ENCODE peak calls at places on chromosomes 3 and 15, in six cellular contexts. C is NAMALWA; X is GM03348; W is kidney tubule cell; D is effector memory CD8-positive, alpha-beta T cell; P is foreskin fibroblast. V is an unnamed sample.

GRCh38 chr3:13869944-13870343 is 9.9 kb downstream of the WNT7A start:
- DNase-seq in C (no peak), X (no peak), W (no peak), D (no peak), P (peak), V (no peak)

GRCh38 chr3:166860217-166860616 is 519.9 kb downstream of the ZBBX start:
- DNase-seq in C (no peak), X (no peak), W (no peak), D (no peak), P (no peak), V (no peak)

GRCh38 chr15:90221251-90221900 is 12.4 kb downstream of the CIB1 start:
- DNase-seq in C (peak), X (peak), W (peak), D (no peak), P (peak), V (peak)

GRCh38 chr15:81899024-81899423 is 146.8 kb downstream of the MEX3B start:
- DNase-seq in C (no peak), X (no peak), W (no peak), D (no peak), P (no peak), V (no peak)

GRCh38 chr3:146589899-146590508 is 15.1 kb downstream of the PLSCR5 start:
- DNase-seq in C (peak), X (peak), W (peak), D (no peak), P (peak), V (no peak)

GRCh38 chr3:112579697-112580096 is 17.9 kb downstream of the SLC35A5 start:
- DNase-seq in C (no peak), X (no peak), W (no peak), D (no peak), P (no peak), V (no peak)

GRCh38 chr15:73601449-73602425 is 31.5 kb downstream of the NPTN start:
- DNase-seq in C (no peak), X (peak), W (peak), D (no peak), P (peak), V (no peak)

GRCh38 chr3:66144792-66145733 is 75.7 kb upstream of the SLC25A26 start:
- DNase-seq in C (no peak), X (peak), W (peak), D (no peak), P (peak), V (no peak)

GRCh38 chr3:13112521-13113345 is 39.5 kb upstream of the IQSEC1 start:
- DNase-seq in C (no peak), X (no peak), W (no peak), D (no peak), P (no peak), V (no peak)

GRCh38 chr15:39403674-39404117 is 177.2 kb upstream of the THBS1 start:
- DNase-seq in C (no peak), X (peak), W (peak), D (no peak), P (peak), V (no peak)

GRCh38 chr3:50089603-50089945 is 855 bp downstream of the RBM5 start:
- DNase-seq in C (no peak), X (no peak), W (no peak), D (no peak), P (no peak), V (no peak)

GRCh38 chr3:189276481-189277190 is 104.9 kb downstream of the TPRG1 start:
- DNase-seq in C (peak), X (peak), W (peak), D (no peak), P (peak), V (no peak)

GRCh38 chr3:101954946-101955345 is 105.6 kb downstream of the NFKBIZ start:
- DNase-seq in C (no peak), X (no peak), W (peak), D (no peak), P (no peak), V (no peak)

GRCh38 chr3:1171320-1171719 is 78.5 kb downstream of the CNTN6 start:
- DNase-seq in C (no peak), X (no peak), W (no peak), D (no peak), P (no peak), V (no peak)

V was measured in left lobe of liver.